ENCODE peak calls at places on chromosomes 12 and 14, in five cellular contexts. One of them, this sample, is unnamed.
A peak's percentile ranks its signal among the peaks of the same experiment; 100 is the strongest.

GRCh38 chr12:69007166-69007857 is 74.3 kb upstream of the CPM start:
- DNase-seq in lower leg skin: no peak
- DNase-seq in activated naive CD4-positive, alpha-beta T cell: no peak
- DNase-seq in activated CD8-positive, alpha-beta memory T cell treated with anti-CD3 and anti-CD28 coated beads for 48 hours: no peak
- DNase-seq in NCI-H2107: peak; percentile 6
- DNase-seq in this sample: no peak

GRCh38 chr12:113479578-113480335 is 8.1 kb upstream of the LHX5 start:
- DNase-seq in lower leg skin: no peak
- DNase-seq in activated naive CD4-positive, alpha-beta T cell: peak; percentile 15
- DNase-seq in activated CD8-positive, alpha-beta memory T cell treated with anti-CD3 and anti-CD28 coated beads for 48 hours: no peak
- DNase-seq in NCI-H2107: no peak
- DNase-seq in this sample: no peak

GRCh38 chr12:76422154-76422877 is 74.1 kb upstream of the BBS10 start:
- DNase-seq in lower leg skin: no peak
- DNase-seq in activated naive CD4-positive, alpha-beta T cell: no peak
- DNase-seq in activated CD8-positive, alpha-beta memory T cell treated with anti-CD3 and anti-CD28 coated beads for 48 hours: no peak
- DNase-seq in NCI-H2107: no peak
- DNase-seq in this sample: no peak

GRCh38 chr12:106280101-106280500 is 22.4 kb upstream of the TCP11L2 start:
- DNase-seq in lower leg skin: no peak
- DNase-seq in activated naive CD4-positive, alpha-beta T cell: no peak
- DNase-seq in activated CD8-positive, alpha-beta memory T cell treated with anti-CD3 and anti-CD28 coated beads for 48 hours: no peak
- DNase-seq in NCI-H2107: no peak
- DNase-seq in this sample: no peak

GRCh38 chr12:56230449-56231183 is 765 bp downstream of the SLC39A5 start:
- DNase-seq in lower leg skin: no peak
- DNase-seq in activated naive CD4-positive, alpha-beta T cell: no peak
- DNase-seq in activated CD8-positive, alpha-beta memory T cell treated with anti-CD3 and anti-CD28 coated beads for 48 hours: no peak
- DNase-seq in NCI-H2107: no peak
- DNase-seq in this sample: no peak

GRCh38 chr12:3048540-3048939 is 28.6 kb upstream of the TSPAN9 start:
- DNase-seq in lower leg skin: no peak
- DNase-seq in activated naive CD4-positive, alpha-beta T cell: no peak
- DNase-seq in activated CD8-positive, alpha-beta memory T cell treated with anti-CD3 and anti-CD28 coated beads for 48 hours: no peak
- DNase-seq in NCI-H2107: no peak
- DNase-seq in this sample: no peak

GRCh38 chr12:14810953-14811483 is 3.0 kb downstream of the SMCO3 start:
- DNase-seq in lower leg skin: no peak
- DNase-seq in activated naive CD4-positive, alpha-beta T cell: no peak
- DNase-seq in activated CD8-positive, alpha-beta memory T cell treated with anti-CD3 and anti-CD28 coated beads for 48 hours: no peak
- DNase-seq in NCI-H2107: no peak
- DNase-seq in this sample: no peak

GRCh38 chr14:69363055-69363454 is 35.0 kb downstream of the ERH start:
- DNase-seq in lower leg skin: no peak
- DNase-seq in activated naive CD4-positive, alpha-beta T cell: no peak
- DNase-seq in activated CD8-positive, alpha-beta memory T cell treated with anti-CD3 and anti-CD28 coated beads for 48 hours: no peak
- DNase-seq in NCI-H2107: no peak
- DNase-seq in this sample: no peak

GRCh38 chr14:91649930-91650329 is 82.0 kb downstream of the CATSPERB start:
- DNase-seq in lower leg skin: no peak
- DNase-seq in activated naive CD4-positive, alpha-beta T cell: no peak
- DNase-seq in activated CD8-positive, alpha-beta memory T cell treated with anti-CD3 and anti-CD28 coated beads for 48 hours: no peak
- DNase-seq in NCI-H2107: no peak
- DNase-seq in this sample: no peak

GRCh38 chr12:132477009-132477702 is 12.8 kb upstream of the FBRSL1 start:
- DNase-seq in lower leg skin: no peak
- DNase-seq in activated naive CD4-positive, alpha-beta T cell: no peak
- DNase-seq in activated CD8-positive, alpha-beta memory T cell treated with anti-CD3 and anti-CD28 coated beads for 48 hours: no peak
- DNase-seq in NCI-H2107: no peak
- DNase-seq in this sample: no peak

GRCh38 chr12:6967548-6968100 is 2.8 kb downstream of the PHB2 start:
- DNase-seq in lower leg skin: peak; percentile 75
- DNase-seq in activated naive CD4-positive, alpha-beta T cell: no peak
- DNase-seq in activated CD8-positive, alpha-beta memory T cell treated with anti-CD3 and anti-CD28 coated beads for 48 hours: no peak
- DNase-seq in NCI-H2107: no peak
- DNase-seq in this sample: no peak

GRCh38 chr12:79664518-79664917 is 26.2 kb downstream of the PAWR start:
- DNase-seq in lower leg skin: no peak
- DNase-seq in activated naive CD4-positive, alpha-beta T cell: no peak
- DNase-seq in activated CD8-positive, alpha-beta memory T cell treated with anti-CD3 and anti-CD28 coated beads for 48 hours: no peak
- DNase-seq in NCI-H2107: no peak
- DNase-seq in this sample: no peak

GRCh38 chr14:102774391-102775153 is 2.7 kb upstream of the TRAF3 start:
- DNase-seq in lower leg skin: no peak
- DNase-seq in activated naive CD4-positive, alpha-beta T cell: peak; percentile 46
- DNase-seq in activated CD8-positive, alpha-beta memory T cell treated with anti-CD3 and anti-CD28 coated beads for 48 hours: no peak
- DNase-seq in NCI-H2107: peak; percentile 56
- DNase-seq in this sample: no peak

GRCh38 chr12:1698638-1699214 is 7.9 kb downstream of the ADIPOR2 start:
- DNase-seq in lower leg skin: no peak
- DNase-seq in activated naive CD4-positive, alpha-beta T cell: no peak
- DNase-seq in activated CD8-positive, alpha-beta memory T cell treated with anti-CD3 and anti-CD28 coated beads for 48 hours: no peak
- DNase-seq in NCI-H2107: no peak
- DNase-seq in this sample: no peak

GRCh38 chr12:9405861-9406563 is 197.8 kb upstream of the PZP start:
- DNase-seq in lower leg skin: no peak
- DNase-seq in activated naive CD4-positive, alpha-beta T cell: no peak
- DNase-seq in activated CD8-positive, alpha-beta memory T cell treated with anti-CD3 and anti-CD28 coated beads for 48 hours: no peak
- DNase-seq in NCI-H2107: no peak
- DNase-seq in this sample: no peak

GRCh38 chr14:104926619-104927431 is 2.1 kb downstream of the PLD4 start:
- DNase-seq in lower leg skin: peak; percentile 84
- DNase-seq in activated naive CD4-positive, alpha-beta T cell: no peak
- DNase-seq in activated CD8-positive, alpha-beta memory T cell treated with anti-CD3 and anti-CD28 coated beads for 48 hours: peak; percentile 16
- DNase-seq in NCI-H2107: no peak
- DNase-seq in this sample: no peak

GRCh38 chr12:107429006-107429698 is 256.4 kb upstream of the PWP1 start:
- DNase-seq in lower leg skin: no peak
- DNase-seq in activated naive CD4-positive, alpha-beta T cell: no peak
- DNase-seq in activated CD8-positive, alpha-beta memory T cell treated with anti-CD3 and anti-CD28 coated beads for 48 hours: no peak
- DNase-seq in NCI-H2107: peak; percentile 7
- DNase-seq in this sample: no peak

GRCh38 chr14:89337912-89338311 is 79.1 kb downstream of the FOXN3 start:
- DNase-seq in lower leg skin: no peak
- DNase-seq in activated naive CD4-positive, alpha-beta T cell: no peak
- DNase-seq in activated CD8-positive, alpha-beta memory T cell treated with anti-CD3 and anti-CD28 coated beads for 48 hours: no peak
- DNase-seq in NCI-H2107: no peak
- DNase-seq in this sample: no peak

GRCh38 chr12:124005736-124006581 is 32.9 kb downstream of the ZNF664 start:
- DNase-seq in lower leg skin: peak; percentile 68
- DNase-seq in activated naive CD4-positive, alpha-beta T cell: no peak
- DNase-seq in activated CD8-positive, alpha-beta memory T cell treated with anti-CD3 and anti-CD28 coated beads for 48 hours: no peak
- DNase-seq in NCI-H2107: no peak
- DNase-seq in this sample: no peak

This sample was measured in cerebellar nuclear complex.